ENCODE peak calls at places on chromosome 9, in eight cellular contexts. Z is upper lobe of right lung; F is progenitor cell of endocrine pancreas; R is prostate gland; M is astrocyte of the hippocampus; X is CD4-positive, alpha-beta T cell; E is H4; I is T-helper 2 cell. K is an unnamed sample.

GRCh38 chr9:110728058-110728457 is 59.5 kb downstream of the MUSK start:
- DNase-seq in Z (no peak), F (no peak), R (no peak), M (no peak), X (no peak), E (no peak), I (no peak), K (no peak)

GRCh38 chr9:88897081-88897480 is 94.2 kb upstream of the S1PR3 start:
- DNase-seq in Z (no peak), F (no peak), R (no peak), M (no peak), X (no peak), E (no peak), I (no peak), K (no peak)

GRCh38 chr9:512555-513272 is 298.0 kb downstream of the DOCK8 start:
- DNase-seq in Z (no peak), F (no peak), R (no peak), M (no peak), X (no peak), E (no peak), I (no peak), K (no peak)

GRCh38 chr9:93038918-93039317 is 19.6 kb upstream of the SUSD3 start:
- DNase-seq in Z (no peak), F (no peak), R (no peak), M (no peak), X (no peak), E (no peak), I (no peak), K (no peak)

GRCh38 chr9:133775951-133776905 is 38.1 kb upstream of the SARDH start:
- DNase-seq in Z (no peak), F (no peak), R (no peak), M (no peak), X (no peak), E (no peak), I (no peak), K (no peak)

GRCh38 chr9:125494555-125494920 is 212.5 kb downstream of the MAPKAP1 start:
- DNase-seq in Z (no peak), F (no peak), R (no peak), M (no peak), X (no peak), E (no peak), I (no peak), K (no peak)

GRCh38 chr9:27847818-27848217 is 274.5 kb upstream of the C9orf72 start:
- DNase-seq in Z (no peak), F (no peak), R (no peak), M (no peak), X (no peak), E (no peak), I (no peak), K (no peak)

GRCh38 chr9:121210536-121210935 is 8.9 kb upstream of the RAB14 start:
- DNase-seq in Z (no peak), F (no peak), R (no peak), M (peak; percentile 75), X (no peak), E (no peak), I (peak; percentile 56), K (no peak)

GRCh38 chr9:752201-752600 is 89.3 kb upstream of the DMRT1 start:
- DNase-seq in Z (no peak), F (no peak), R (no peak), M (peak; percentile 83), X (no peak), E (peak; percentile 71), I (no peak), K (no peak)

GRCh38 chr9:120402741-120403542 is 177.0 kb downstream of the CDK5RAP2 start:
- DNase-seq in Z (no peak), F (no peak), R (no peak), M (peak; percentile 85), X (no peak), E (peak; percentile 83), I (no peak), K (peak; percentile 65)

K was measured in HCT116.